ENCODE peak calls at places on chromosomes 11 and 22, in eight cellular contexts. One of them, this sample, is unnamed.

GRCh38 chr11:130318031-130318673 is 3.4 kb upstream of the ZBTB44 start:
- DNase-seq in EH: no peak
- DNase-seq in globus pallidus: no peak
- DNase-seq in germinal center: no peak
- DNase-seq in stimulated activated CD8-positive, alpha-beta memory T cell treated with anti-CD3 and anti-CD28 coated beads, Interleukin-7, amount 100 ng/mL, for 1 hour: no peak
- DNase-seq in activated CD8-positive, alpha-beta memory T cell treated with anti-CD3 and anti-CD28 coated beads, Interleukin-2, amount 50 U/mL, for 4 hours: no peak
- DNase-seq in CMK: no peak
- DNase-seq in tibial nerve: no peak
- DNase-seq in this sample: no peak

GRCh38 chr11:62593434-62594044 is 2.2 kb upstream of the TUT1 start:
- DNase-seq in EH: peak; percentile 81
- DNase-seq in tibial nerve: peak; percentile 80
- DNase-seq in stimulated activated CD8-positive, alpha-beta memory T cell treated with anti-CD3 and anti-CD28 coated beads, Interleukin-7, amount 100 ng/mL, for 1 hour: peak; percentile 64
- DNase-seq in CMK: no peak
- DNase-seq in globus pallidus: peak; percentile 75
- DNase-seq in germinal center: peak; percentile 67
- DNase-seq in activated CD8-positive, alpha-beta memory T cell treated with anti-CD3 and anti-CD28 coated beads, Interleukin-2, amount 50 U/mL, for 4 hours: peak; percentile 76
- DNase-seq in this sample: peak; percentile 59

GRCh38 chr22:46237453-46238158 is 12.5 kb downstream of the CDPF1 start:
- DNase-seq in globus pallidus: no peak
- DNase-seq in tibial nerve: no peak
- DNase-seq in stimulated activated CD8-positive, alpha-beta memory T cell treated with anti-CD3 and anti-CD28 coated beads, Interleukin-7, amount 100 ng/mL, for 1 hour: no peak
- DNase-seq in activated CD8-positive, alpha-beta memory T cell treated with anti-CD3 and anti-CD28 coated beads, Interleukin-2, amount 50 U/mL, for 4 hours: no peak
- DNase-seq in germinal center: no peak
- DNase-seq in CMK: no peak
- DNase-seq in EH: no peak
- DNase-seq in this sample: no peak

GRCh38 chr11:10655227-10655626 is 38.3 kb downstream of the IRAG1 start:
- DNase-seq in tibial nerve: no peak
- DNase-seq in activated CD8-positive, alpha-beta memory T cell treated with anti-CD3 and anti-CD28 coated beads, Interleukin-2, amount 50 U/mL, for 4 hours: no peak
- DNase-seq in globus pallidus: no peak
- DNase-seq in EH: no peak
- DNase-seq in stimulated activated CD8-positive, alpha-beta memory T cell treated with anti-CD3 and anti-CD28 coated beads, Interleukin-7, amount 100 ng/mL, for 1 hour: no peak
- DNase-seq in CMK: no peak
- DNase-seq in germinal center: no peak
- DNase-seq in this sample: no peak

GRCh38 chr22:37533995-37534394 is 14.8 kb upstream of the CARD10 start:
- DNase-seq in activated CD8-positive, alpha-beta memory T cell treated with anti-CD3 and anti-CD28 coated beads, Interleukin-2, amount 50 U/mL, for 4 hours: no peak
- DNase-seq in EH: peak; percentile 81
- DNase-seq in germinal center: no peak
- DNase-seq in tibial nerve: no peak
- DNase-seq in CMK: no peak
- DNase-seq in stimulated activated CD8-positive, alpha-beta memory T cell treated with anti-CD3 and anti-CD28 coated beads, Interleukin-7, amount 100 ng/mL, for 1 hour: no peak
- DNase-seq in globus pallidus: no peak
- DNase-seq in this sample: peak; percentile 45

GRCh38 chr11:227824-228223 is 8.3 kb downstream of the SIRT3 start:
- DNase-seq in germinal center: no peak
- DNase-seq in CMK: no peak
- DNase-seq in stimulated activated CD8-positive, alpha-beta memory T cell treated with anti-CD3 and anti-CD28 coated beads, Interleukin-7, amount 100 ng/mL, for 1 hour: no peak
- DNase-seq in tibial nerve: no peak
- DNase-seq in EH: no peak
- DNase-seq in activated CD8-positive, alpha-beta memory T cell treated with anti-CD3 and anti-CD28 coated beads, Interleukin-2, amount 50 U/mL, for 4 hours: no peak
- DNase-seq in globus pallidus: no peak
- DNase-seq in this sample: no peak

GRCh38 chr11:98536023-98536422 is 484.7 kb upstream of the CNTN5 start:
- DNase-seq in EH: no peak
- DNase-seq in germinal center: no peak
- DNase-seq in tibial nerve: no peak
- DNase-seq in activated CD8-positive, alpha-beta memory T cell treated with anti-CD3 and anti-CD28 coated beads, Interleukin-2, amount 50 U/mL, for 4 hours: no peak
- DNase-seq in stimulated activated CD8-positive, alpha-beta memory T cell treated with anti-CD3 and anti-CD28 coated beads, Interleukin-7, amount 100 ng/mL, for 1 hour: no peak
- DNase-seq in CMK: no peak
- DNase-seq in globus pallidus: no peak
- DNase-seq in this sample: no peak

GRCh38 chr11:113188433-113188834 is 125.9 kb upstream of the TTC12 start:
- DNase-seq in stimulated activated CD8-positive, alpha-beta memory T cell treated with anti-CD3 and anti-CD28 coated beads, Interleukin-7, amount 100 ng/mL, for 1 hour: no peak
- DNase-seq in EH: no peak
- DNase-seq in CMK: no peak
- DNase-seq in globus pallidus: no peak
- DNase-seq in activated CD8-positive, alpha-beta memory T cell treated with anti-CD3 and anti-CD28 coated beads, Interleukin-2, amount 50 U/mL, for 4 hours: no peak
- DNase-seq in tibial nerve: no peak
- DNase-seq in germinal center: no peak
- DNase-seq in this sample: no peak

GRCh38 chr11:92329137-92329536 is 104.5 kb downstream of the FAT3 start:
- DNase-seq in stimulated activated CD8-positive, alpha-beta memory T cell treated with anti-CD3 and anti-CD28 coated beads, Interleukin-7, amount 100 ng/mL, for 1 hour: no peak
- DNase-seq in activated CD8-positive, alpha-beta memory T cell treated with anti-CD3 and anti-CD28 coated beads, Interleukin-2, amount 50 U/mL, for 4 hours: no peak
- DNase-seq in CMK: no peak
- DNase-seq in tibial nerve: no peak
- DNase-seq in globus pallidus: no peak
- DNase-seq in EH: no peak
- DNase-seq in germinal center: no peak
- DNase-seq in this sample: peak; percentile 41

GRCh38 chr11:120500414-120500936 is 11.1 kb upstream of the GRIK4 start:
- DNase-seq in EH: peak; percentile 27
- DNase-seq in globus pallidus: no peak
- DNase-seq in tibial nerve: peak; percentile 23
- DNase-seq in germinal center: no peak
- DNase-seq in CMK: no peak
- DNase-seq in activated CD8-positive, alpha-beta memory T cell treated with anti-CD3 and anti-CD28 coated beads, Interleukin-2, amount 50 U/mL, for 4 hours: no peak
- DNase-seq in stimulated activated CD8-positive, alpha-beta memory T cell treated with anti-CD3 and anti-CD28 coated beads, Interleukin-7, amount 100 ng/mL, for 1 hour: no peak
- DNase-seq in this sample: peak; percentile 30

GRCh38 chr11:131195801-131196517 is 174.5 kb upstream of the NTM start:
- DNase-seq in CMK: no peak
- DNase-seq in tibial nerve: no peak
- DNase-seq in germinal center: no peak
- DNase-seq in globus pallidus: peak; percentile 22
- DNase-seq in EH: peak; percentile 62
- DNase-seq in stimulated activated CD8-positive, alpha-beta memory T cell treated with anti-CD3 and anti-CD28 coated beads, Interleukin-7, amount 100 ng/mL, for 1 hour: no peak
- DNase-seq in activated CD8-positive, alpha-beta memory T cell treated with anti-CD3 and anti-CD28 coated beads, Interleukin-2, amount 50 U/mL, for 4 hours: no peak
- DNase-seq in this sample: no peak

GRCh38 chr11:130650456-130651068 is 202.1 kb downstream of the ADAMTS15 start:
- DNase-seq in tibial nerve: no peak
- DNase-seq in germinal center: no peak
- DNase-seq in globus pallidus: no peak
- DNase-seq in stimulated activated CD8-positive, alpha-beta memory T cell treated with anti-CD3 and anti-CD28 coated beads, Interleukin-7, amount 100 ng/mL, for 1 hour: no peak
- DNase-seq in CMK: no peak
- DNase-seq in activated CD8-positive, alpha-beta memory T cell treated with anti-CD3 and anti-CD28 coated beads, Interleukin-2, amount 50 U/mL, for 4 hours: no peak
- DNase-seq in EH: peak; percentile 52
- DNase-seq in this sample: no peak

GRCh38 chr11:69242583-69242940 is 51.4 kb upstream of the MYEOV start:
- DNase-seq in activated CD8-positive, alpha-beta memory T cell treated with anti-CD3 and anti-CD28 coated beads, Interleukin-2, amount 50 U/mL, for 4 hours: no peak
- DNase-seq in globus pallidus: no peak
- DNase-seq in EH: no peak
- DNase-seq in CMK: no peak
- DNase-seq in germinal center: no peak
- DNase-seq in tibial nerve: no peak
- DNase-seq in stimulated activated CD8-positive, alpha-beta memory T cell treated with anti-CD3 and anti-CD28 coated beads, Interleukin-7, amount 100 ng/mL, for 1 hour: no peak
- DNase-seq in this sample: no peak

GRCh38 chr11:76653674-76654309 is 16.8 kb downstream of the LRRC32 start:
- DNase-seq in globus pallidus: no peak
- DNase-seq in activated CD8-positive, alpha-beta memory T cell treated with anti-CD3 and anti-CD28 coated beads, Interleukin-2, amount 50 U/mL, for 4 hours: no peak
- DNase-seq in stimulated activated CD8-positive, alpha-beta memory T cell treated with anti-CD3 and anti-CD28 coated beads, Interleukin-7, amount 100 ng/mL, for 1 hour: no peak
- DNase-seq in EH: peak; percentile 68
- DNase-seq in tibial nerve: peak; percentile 53
- DNase-seq in germinal center: no peak
- DNase-seq in CMK: no peak
- DNase-seq in this sample: no peak

GRCh38 chr11:128517457-128518230 is 69.7 kb downstream of the ETS1 start:
- DNase-seq in germinal center: no peak
- DNase-seq in CMK: no peak
- DNase-seq in activated CD8-positive, alpha-beta memory T cell treated with anti-CD3 and anti-CD28 coated beads, Interleukin-2, amount 50 U/mL, for 4 hours: no peak
- DNase-seq in EH: peak; percentile 87
- DNase-seq in globus pallidus: no peak
- DNase-seq in stimulated activated CD8-positive, alpha-beta memory T cell treated with anti-CD3 and anti-CD28 coated beads, Interleukin-7, amount 100 ng/mL, for 1 hour: no peak
- DNase-seq in tibial nerve: no peak
- DNase-seq in this sample: no peak

GRCh38 chr11:45181595-45182550 is 35.4 kb downstream of the PRDM11 start:
- DNase-seq in CMK: no peak
- DNase-seq in tibial nerve: no peak
- DNase-seq in globus pallidus: no peak
- DNase-seq in activated CD8-positive, alpha-beta memory T cell treated with anti-CD3 and anti-CD28 coated beads, Interleukin-2, amount 50 U/mL, for 4 hours: no peak
- DNase-seq in germinal center: no peak
- DNase-seq in stimulated activated CD8-positive, alpha-beta memory T cell treated with anti-CD3 and anti-CD28 coated beads, Interleukin-7, amount 100 ng/mL, for 1 hour: no peak
- DNase-seq in EH: no peak
- DNase-seq in this sample: no peak

GRCh38 chr11:26187639-26188038 is 144.3 kb upstream of the ANO3 start:
- DNase-seq in EH: peak; percentile 88
- DNase-seq in germinal center: no peak
- DNase-seq in tibial nerve: no peak
- DNase-seq in CMK: no peak
- DNase-seq in stimulated activated CD8-positive, alpha-beta memory T cell treated with anti-CD3 and anti-CD28 coated beads, Interleukin-7, amount 100 ng/mL, for 1 hour: no peak
- DNase-seq in globus pallidus: no peak
- DNase-seq in activated CD8-positive, alpha-beta memory T cell treated with anti-CD3 and anti-CD28 coated beads, Interleukin-2, amount 50 U/mL, for 4 hours: no peak
- DNase-seq in this sample: no peak

GRCh38 chr22:50256258-50256862 is 5.1 kb downstream of the MAPK12 start:
- DNase-seq in stimulated activated CD8-positive, alpha-beta memory T cell treated with anti-CD3 and anti-CD28 coated beads, Interleukin-7, amount 100 ng/mL, for 1 hour: no peak
- DNase-seq in EH: no peak
- DNase-seq in activated CD8-positive, alpha-beta memory T cell treated with anti-CD3 and anti-CD28 coated beads, Interleukin-2, amount 50 U/mL, for 4 hours: no peak
- DNase-seq in germinal center: no peak
- DNase-seq in CMK: no peak
- DNase-seq in globus pallidus: no peak
- DNase-seq in tibial nerve: no peak
- DNase-seq in this sample: no peak

GRCh38 chr11:68710445-68710844 is 26.1 kb downstream of the GAL start:
- DNase-seq in CMK: no peak
- DNase-seq in stimulated activated CD8-positive, alpha-beta memory T cell treated with anti-CD3 and anti-CD28 coated beads, Interleukin-7, amount 100 ng/mL, for 1 hour: no peak
- DNase-seq in germinal center: no peak
- DNase-seq in activated CD8-positive, alpha-beta memory T cell treated with anti-CD3 and anti-CD28 coated beads, Interleukin-2, amount 50 U/mL, for 4 hours: no peak
- DNase-seq in tibial nerve: no peak
- DNase-seq in globus pallidus: no peak
- DNase-seq in EH: no peak
- DNase-seq in this sample: no peak

GRCh38 chr11:70628881-70629844 is 230.8 kb downstream of the CTTN start:
- DNase-seq in CMK: no peak
- DNase-seq in stimulated activated CD8-positive, alpha-beta memory T cell treated with anti-CD3 and anti-CD28 coated beads, Interleukin-7, amount 100 ng/mL, for 1 hour: no peak
- DNase-seq in EH: no peak
- DNase-seq in tibial nerve: peak; percentile 26
- DNase-seq in activated CD8-positive, alpha-beta memory T cell treated with anti-CD3 and anti-CD28 coated beads, Interleukin-2, amount 50 U/mL, for 4 hours: no peak
- DNase-seq in germinal center: no peak
- DNase-seq in globus pallidus: no peak
- DNase-seq in this sample: no peak

GRCh38 chr22:49628351-49629023 is 199.2 kb downstream of the BRD1 start:
- DNase-seq in stimulated activated CD8-positive, alpha-beta memory T cell treated with anti-CD3 and anti-CD28 coated beads, Interleukin-7, amount 100 ng/mL, for 1 hour: no peak
- DNase-seq in EH: no peak
- DNase-seq in tibial nerve: no peak
- DNase-seq in globus pallidus: no peak
- DNase-seq in activated CD8-positive, alpha-beta memory T cell treated with anti-CD3 and anti-CD28 coated beads, Interleukin-2, amount 50 U/mL, for 4 hours: no peak
- DNase-seq in CMK: no peak
- DNase-seq in germinal center: no peak
- DNase-seq in this sample: no peak

GRCh38 chr11:3226846-3227567 is 5.2 kb downstream of the MRGPRE start:
- DNase-seq in CMK: no peak
- DNase-seq in globus pallidus: no peak
- DNase-seq in tibial nerve: no peak
- DNase-seq in EH: no peak
- DNase-seq in activated CD8-positive, alpha-beta memory T cell treated with anti-CD3 and anti-CD28 coated beads, Interleukin-2, amount 50 U/mL, for 4 hours: no peak
- DNase-seq in germinal center: no peak
- DNase-seq in stimulated activated CD8-positive, alpha-beta memory T cell treated with anti-CD3 and anti-CD28 coated beads, Interleukin-7, amount 100 ng/mL, for 1 hour: no peak
- DNase-seq in this sample: no peak

GRCh38 chr11:6941970-6942369 is 15.7 kb downstream of the ZNF215 start:
- DNase-seq in EH: no peak
- DNase-seq in germinal center: no peak
- DNase-seq in CMK: no peak
- DNase-seq in activated CD8-positive, alpha-beta memory T cell treated with anti-CD3 and anti-CD28 coated beads, Interleukin-2, amount 50 U/mL, for 4 hours: no peak
- DNase-seq in stimulated activated CD8-positive, alpha-beta memory T cell treated with anti-CD3 and anti-CD28 coated beads, Interleukin-7, amount 100 ng/mL, for 1 hour: no peak
- DNase-seq in tibial nerve: no peak
- DNase-seq in globus pallidus: no peak
- DNase-seq in this sample: no peak

GRCh38 chr11:124536520-124536919 is 6.9 kb downstream of the OR8B12 start:
- DNase-seq in germinal center: no peak
- DNase-seq in globus pallidus: peak; percentile 36
- DNase-seq in tibial nerve: peak; percentile 46
- DNase-seq in stimulated activated CD8-positive, alpha-beta memory T cell treated with anti-CD3 and anti-CD28 coated beads, Interleukin-7, amount 100 ng/mL, for 1 hour: no peak
- DNase-seq in CMK: peak; percentile 46
- DNase-seq in EH: peak; percentile 47
- DNase-seq in activated CD8-positive, alpha-beta memory T cell treated with anti-CD3 and anti-CD28 coated beads, Interleukin-2, amount 50 U/mL, for 4 hours: no peak
- DNase-seq in this sample: no peak

GRCh38 chr11:8252388-8252787 is 11.3 kb downstream of the LMO1 start:
- DNase-seq in globus pallidus: no peak
- DNase-seq in EH: peak; percentile 15
- DNase-seq in activated CD8-positive, alpha-beta memory T cell treated with anti-CD3 and anti-CD28 coated beads, Interleukin-2, amount 50 U/mL, for 4 hours: no peak
- DNase-seq in stimulated activated CD8-positive, alpha-beta memory T cell treated with anti-CD3 and anti-CD28 coated beads, Interleukin-7, amount 100 ng/mL, for 1 hour: no peak
- DNase-seq in tibial nerve: no peak
- DNase-seq in CMK: no peak
- DNase-seq in germinal center: no peak
- DNase-seq in this sample: no peak

GRCh38 chr22:21961886-21962654 is 9.4 kb upstream of the PPM1F start:
- DNase-seq in CMK: no peak
- DNase-seq in tibial nerve: no peak
- DNase-seq in stimulated activated CD8-positive, alpha-beta memory T cell treated with anti-CD3 and anti-CD28 coated beads, Interleukin-7, amount 100 ng/mL, for 1 hour: no peak
- DNase-seq in EH: peak; percentile 40
- DNase-seq in globus pallidus: no peak
- DNase-seq in activated CD8-positive, alpha-beta memory T cell treated with anti-CD3 and anti-CD28 coated beads, Interleukin-2, amount 50 U/mL, for 4 hours: no peak
- DNase-seq in germinal center: no peak
- DNase-seq in this sample: no peak

GRCh38 chr11:113553905-113554304 is 78.7 kb upstream of the DRD2 start:
- DNase-seq in stimulated activated CD8-positive, alpha-beta memory T cell treated with anti-CD3 and anti-CD28 coated beads, Interleukin-7, amount 100 ng/mL, for 1 hour: no peak
- DNase-seq in CMK: no peak
- DNase-seq in tibial nerve: no peak
- DNase-seq in globus pallidus: no peak
- DNase-seq in EH: no peak
- DNase-seq in activated CD8-positive, alpha-beta memory T cell treated with anti-CD3 and anti-CD28 coated beads, Interleukin-2, amount 50 U/mL, for 4 hours: no peak
- DNase-seq in germinal center: no peak
- DNase-seq in this sample: peak; percentile 45

GRCh38 chr11:120674537-120674936 is 163.0 kb downstream of the GRIK4 start:
- DNase-seq in globus pallidus: no peak
- DNase-seq in tibial nerve: no peak
- DNase-seq in EH: peak; percentile 53
- DNase-seq in activated CD8-positive, alpha-beta memory T cell treated with anti-CD3 and anti-CD28 coated beads, Interleukin-2, amount 50 U/mL, for 4 hours: no peak
- DNase-seq in stimulated activated CD8-positive, alpha-beta memory T cell treated with anti-CD3 and anti-CD28 coated beads, Interleukin-7, amount 100 ng/mL, for 1 hour: no peak
- DNase-seq in CMK: no peak
- DNase-seq in germinal center: no peak
- DNase-seq in this sample: no peak

GRCh38 chr22:50729391-50730012 is 8.5 kb upstream of the ACR start:
- DNase-seq in stimulated activated CD8-positive, alpha-beta memory T cell treated with anti-CD3 and anti-CD28 coated beads, Interleukin-7, amount 100 ng/mL, for 1 hour: no peak
- DNase-seq in germinal center: peak; percentile 60
- DNase-seq in EH: no peak
- DNase-seq in tibial nerve: no peak
- DNase-seq in activated CD8-positive, alpha-beta memory T cell treated with anti-CD3 and anti-CD28 coated beads, Interleukin-2, amount 50 U/mL, for 4 hours: no peak
- DNase-seq in CMK: no peak
- DNase-seq in globus pallidus: no peak
- DNase-seq in this sample: peak; percentile 73

GRCh38 chr11:28833169-28833568 is 725.0 kb downstream of the METTL15 start:
- DNase-seq in tibial nerve: no peak
- DNase-seq in stimulated activated CD8-positive, alpha-beta memory T cell treated with anti-CD3 and anti-CD28 coated beads, Interleukin-7, amount 100 ng/mL, for 1 hour: no peak
- DNase-seq in globus pallidus: no peak
- DNase-seq in EH: no peak
- DNase-seq in CMK: no peak
- DNase-seq in activated CD8-positive, alpha-beta memory T cell treated with anti-CD3 and anti-CD28 coated beads, Interleukin-2, amount 50 U/mL, for 4 hours: no peak
- DNase-seq in germinal center: no peak
- DNase-seq in this sample: no peak

GRCh38 chr11:96303067-96303466 is 39.9 kb downstream of the MAML2 start:
- DNase-seq in germinal center: no peak
- DNase-seq in CMK: no peak
- DNase-seq in globus pallidus: no peak
- DNase-seq in stimulated activated CD8-positive, alpha-beta memory T cell treated with anti-CD3 and anti-CD28 coated beads, Interleukin-7, amount 100 ng/mL, for 1 hour: no peak
- DNase-seq in EH: peak; percentile 77
- DNase-seq in activated CD8-positive, alpha-beta memory T cell treated with anti-CD3 and anti-CD28 coated beads, Interleukin-2, amount 50 U/mL, for 4 hours: no peak
- DNase-seq in tibial nerve: no peak
- DNase-seq in this sample: no peak

GRCh38 chr22:45493286-45493771 is 9.4 kb upstream of the FBLN1 start:
- DNase-seq in globus pallidus: no peak
- DNase-seq in germinal center: no peak
- DNase-seq in EH: peak; percentile 76
- DNase-seq in tibial nerve: no peak
- DNase-seq in CMK: no peak
- DNase-seq in stimulated activated CD8-positive, alpha-beta memory T cell treated with anti-CD3 and anti-CD28 coated beads, Interleukin-7, amount 100 ng/mL, for 1 hour: no peak
- DNase-seq in activated CD8-positive, alpha-beta memory T cell treated with anti-CD3 and anti-CD28 coated beads, Interleukin-2, amount 50 U/mL, for 4 hours: no peak
- DNase-seq in this sample: no peak

GRCh38 chr11:68632802-68633201 is 51.5 kb upstream of the GAL start:
- DNase-seq in tibial nerve: no peak
- DNase-seq in activated CD8-positive, alpha-beta memory T cell treated with anti-CD3 and anti-CD28 coated beads, Interleukin-2, amount 50 U/mL, for 4 hours: no peak
- DNase-seq in CMK: peak; percentile 12
- DNase-seq in EH: peak; percentile 58
- DNase-seq in germinal center: peak; percentile 19
- DNase-seq in stimulated activated CD8-positive, alpha-beta memory T cell treated with anti-CD3 and anti-CD28 coated beads, Interleukin-7, amount 100 ng/mL, for 1 hour: no peak
- DNase-seq in globus pallidus: no peak
- DNase-seq in this sample: peak; percentile 30

GRCh38 chr11:68816917-68817419 is 24.7 kb downstream of the CPT1A start:
- DNase-seq in globus pallidus: no peak
- DNase-seq in germinal center: no peak
- DNase-seq in tibial nerve: no peak
- DNase-seq in EH: no peak
- DNase-seq in CMK: no peak
- DNase-seq in stimulated activated CD8-positive, alpha-beta memory T cell treated with anti-CD3 and anti-CD28 coated beads, Interleukin-7, amount 100 ng/mL, for 1 hour: no peak
- DNase-seq in activated CD8-positive, alpha-beta memory T cell treated with anti-CD3 and anti-CD28 coated beads, Interleukin-2, amount 50 U/mL, for 4 hours: no peak
- DNase-seq in this sample: no peak

This sample was measured in NCI-H1417.